ENCODE peak calls at places on chromosomes 2 and 18, in eight cellular contexts. N, C, I, E, F, K, D and J are unnamed samples.

GRCh38 chr18:33951031-33951430 is 273.7 kb downstream of the NOL4 start:
- DNase-seq in D (no peak), E (no peak), I (no peak), C (no peak), N (peak; percentile 14), K (no peak), F (no peak), J (no peak)

GRCh38 chr2:16394072-16394985 is 271.3 kb downstream of the CYRIA start:
- DNase-seq in E (no peak), C (no peak), I (no peak), K (peak; percentile 39), N (no peak), D (no peak), F (no peak), J (no peak)

GRCh38 chr2:129872438-129872837 is 107.0 kb upstream of the RAB6C start:
- DNase-seq in C (no peak), K (no peak), E (no peak), I (no peak), D (no peak), F (no peak), N (no peak), J (no peak)

GRCh38 chr2:148616696-148617095 is 27.9 kb upstream of the EPC2 start:
- DNase-seq in C (no peak), I (no peak), K (no peak), N (no peak), E (no peak), D (no peak), F (no peak), J (no peak)

GRCh38 chr2:172311921-172312345 is 115.5 kb upstream of the ITGA6 start:
- DNase-seq in F (no peak), N (no peak), D (peak; percentile 28), K (no peak), I (no peak), E (no peak), C (peak; percentile 29), J (no peak)

GRCh38 chr2:118858485-118859156 is 11.2 kb upstream of the EN1 start:
- DNase-seq in N (no peak), F (no peak), K (no peak), E (no peak), D (no peak), C (no peak), I (no peak), J (no peak)

GRCh38 chr2:101340141-101340541 is 31.6 kb upstream of the RNF149 start:
- DNase-seq in C (no peak), E (no peak), F (no peak), D (no peak), K (peak; percentile 77), N (peak; percentile 33), I (no peak), J (no peak)

GRCh38 chr2:111705711-111706323 is 178.2 kb downstream of the ANAPC1 start:
- DNase-seq in E (no peak), C (no peak), K (peak; percentile 69), N (peak; percentile 97), I (no peak), F (peak; percentile 86), D (no peak), J (peak; percentile 88)

GRCh38 chr18:48893559-48894265 is 57.1 kb downstream of the SMAD7 start:
- DNase-seq in F (no peak), D (peak; percentile 44), K (peak; percentile 93), I (no peak), C (no peak), E (no peak), N (no peak), J (no peak)

GRCh38 chr2:100060875-100061274 is 81.5 kb downstream of the AFF3 start:
- DNase-seq in I (no peak), K (no peak), E (no peak), N (no peak), C (no peak), F (no peak), D (no peak), J (no peak)

GRCh38 chr2:62884514-62884913 is 166.1 kb upstream of the OTX1 start:
- DNase-seq in N (peak; percentile 30), F (no peak), E (no peak), C (no peak), D (no peak), I (no peak), K (no peak), J (no peak)

GRCh38 chr2:148899638-148900318 is 24.8 kb downstream of the KIF5C start:
- DNase-seq in I (no peak), K (no peak), C (no peak), N (no peak), D (no peak), F (no peak), E (no peak), J (no peak)

GRCh38 chr2:72951303-72952095 is 34.2 kb downstream of the EMX1 start:
- DNase-seq in E (no peak), F (no peak), C (no peak), I (no peak), D (no peak), K (no peak), N (no peak), J (no peak)

GRCh38 chr2:219207254-219207883 is 787 bp downstream of the ZFAND2B start:
- DNase-seq in D (no peak), N (no peak), E (no peak), C (no peak), I (no peak), K (no peak), F (no peak), J (no peak)

GRCh38 chr2:202109737-202110184 is 36.7 kb downstream of the KIAA2012 start:
- DNase-seq in F (no peak), D (no peak), E (no peak), K (no peak), N (peak; percentile 61), I (no peak), C (peak; percentile 71), J (no peak)

GRCh38 chr2:237904806-237905599 is 45.6 kb downstream of the RAMP1 start:
- DNase-seq in E (no peak), D (no peak), K (no peak), C (peak; percentile 74), I (no peak), N (peak; percentile 91), F (no peak), J (peak; percentile 60)

GRCh38 chr2:200469708-200470600 is 39.9 kb downstream of the KCTD18 start:
- DNase-seq in K (no peak), F (no peak), I (no peak), N (no peak), C (no peak), D (no peak), E (no peak), J (no peak)

GRCh38 chr18:58785171-58785805 is 79.4 kb upstream of the ZNF532 start:
- DNase-seq in F (peak; percentile 88), E (no peak), D (peak; percentile 92), N (peak; percentile 88), I (peak; percentile 94), C (peak; percentile 23), K (no peak), J (peak; percentile 62)

GRCh38 chr18:8468911-8469310 is 140.3 kb upstream of the RAB12 start:
- DNase-seq in I (no peak), N (peak; percentile 23), K (no peak), D (no peak), C (no peak), F (no peak), E (no peak), J (no peak)

GRCh38 chr2:238098854-238099708 is 1.1 kb upstream of the ESPNL start:
- DNase-seq in C (no peak), I (peak; percentile 51), D (no peak), K (no peak), N (no peak), E (no peak), F (no peak), J (no peak)

GRCh38 chr2:129233751-129234406 is 745.6 kb upstream of the RAB6C start:
- DNase-seq in K (no peak), N (no peak), C (no peak), E (no peak), F (no peak), I (no peak), D (peak; percentile 45), J (no peak)

GRCh38 chr2:1498176-1498575 is 84.9 kb downstream of the TPO start:
- DNase-seq in D (no peak), N (no peak), I (peak; percentile 21), C (no peak), F (no peak), E (no peak), K (no peak), J (no peak)

GRCh38 chr2:210225461-210225798 is 183 bp upstream of the ACADL start:
- DNase-seq in N (no peak), I (no peak), C (no peak), F (no peak), D (no peak), E (no peak), K (no peak), J (no peak)
- H3K27ac ChIP-seq in N (no peak overlapping the region), I (no peak overlapping the region), C (peak overlapping the region; percentile 89), F (no peak overlapping the region), D (peak overlapping the region; percentile 95), E (no peak overlapping the region), K (no peak overlapping the region), J (no peak overlapping the region)

GRCh38 chr2:64936809-64937208 is 52.4 kb upstream of the SLC1A4 start:
- DNase-seq in C (no peak), K (no peak), D (no peak), N (no peak), F (no peak), I (no peak), E (no peak), J (no peak)
- H3K4me3 ChIP-seq in C (no peak overlapping the region), K (no peak overlapping the region), D (no peak overlapping the region), N (no peak overlapping the region), F (no peak overlapping the region), I (no peak overlapping the region), E (no peak overlapping the region), J (no peak overlapping the region)

GRCh38 chr2:35116151-35116550 is 1239.4 kb upstream of the CRIM1 start:
- DNase-seq in C (no peak), N (no peak), F (no peak), I (no peak), K (no peak), E (no peak), D (no peak), J (no peak)

GRCh38 chr2:35114765-35115164 is 1240.8 kb upstream of the CRIM1 start:
- DNase-seq in E (no peak), F (no peak), N (no peak), K (peak; percentile 7), C (no peak), D (no peak), I (no peak), J (no peak)
- TF ChIP-seq CTCF in E (no peak), F (no peak), N (no peak), K (no peak), C (no peak), D (no peak), I (peak; percentile 48), J (no peak)

GRCh38 chr2:20578266-20578894 is 72.5 kb downstream of the HS1BP3 start:
- DNase-seq in K (no peak), C (no peak), I (peak; percentile 25), F (no peak), D (no peak), N (no peak), E (no peak), J (no peak)

GRCh38 chr2:20578895-20579825 is 71.7 kb downstream of the HS1BP3 start:
- DNase-seq in C (peak; percentile 87), K (peak; percentile 100), I (peak; percentile 90), F (peak; percentile 92), E (no peak), D (peak; percentile 48), N (peak; percentile 99), J (peak; percentile 95)

GRCh38 chr2:20577495-20578235 is 73.2 kb downstream of the HS1BP3 start:
- DNase-seq in I (peak; percentile 94), F (no peak), E (no peak), K (no peak), C (no peak), D (peak; percentile 35), N (peak; percentile 85), J (no peak)

GRCh38 chr2:20580690-20581437 is 70.0 kb downstream of the HS1BP3 start:
- DNase-seq in K (peak; percentile 95), C (no peak), I (peak; percentile 17), F (no peak), E (no peak), D (no peak), N (peak; percentile 43), J (no peak)

GRCh38 chr2:20579866-20580265 is 71.0 kb downstream of the HS1BP3 start:
- DNase-seq in E (no peak), N (no peak), K (no peak), I (peak; percentile 34), F (no peak), D (no peak), C (no peak), J (no peak)
- H3K27ac ChIP-seq in E (no peak overlapping the region), N (peak overlapping the region; percentile 84), K (peak overlapping the region; percentile 97), I (peak overlapping the region; percentile 94), F (peak overlapping the region; percentile 80), D (peak overlapping the region; percentile 73), C (peak overlapping the region; percentile 76), J (peak overlapping the region; percentile 82)